ENCODE peak calls at places on chromosomes 6 and 20, in four cellular contexts. R is K562, G is SK-N-SH, O is GM12878. S is an unnamed sample.

GRCh38 chr6:87350516-87350915 is 5.9 kb downstream of the C6orf163 start:
- DNase-seq in R (no peak), G (no peak), O (no peak), S (no peak)

GRCh38 chr6:29524444-29524843 is 35.1 kb downstream of the UBD start:
- DNase-seq in R (no peak), G (no peak), O (no peak), S (no peak)

GRCh38 chr6:152071318-152071717 is 263.8 kb downstream of the ESR1 start:
- DNase-seq in R (no peak), G (no peak), O (no peak), S (no peak)

GRCh38 chr6:7183707-7184106 is 75.9 kb downstream of the RREB1 start:
- DNase-seq in R (no peak), G (no peak), O (no peak), S (no peak)

GRCh38 chr20:40932436-40932835 is 96.2 kb upstream of the TOP1 start:
- DNase-seq in R (no peak), G (no peak), O (no peak), S (no peak)

GRCh38 chr20:33653218-33653899 is 8.8 kb upstream of the C20orf144 start:
- DNase-seq in R (peak; percentile 72), G (peak; percentile 88), O (no peak), S (peak; percentile 75)

GRCh38 chr6:17910178-17910577 is 77.3 kb downstream of the KIF13A start:
- DNase-seq in R (no peak), G (no peak), O (no peak), S (no peak)

GRCh38 chr6:35049885-35050284 is 91.3 kb downstream of the TCP11 start:
- DNase-seq in R (peak; percentile 31), G (peak; percentile 66), O (no peak), S (no peak)

GRCh38 chr6:105804436-105804835 is 281.7 kb upstream of the PRDM1 start:
- DNase-seq in R (no peak), G (no peak), O (no peak), S (no peak)

GRCh38 chr20:1945134-1945618 is 48.7 kb downstream of the PDYN start:
- DNase-seq in R (no peak), G (no peak), O (no peak), S (no peak)

GRCh38 chr6:145699462-145699861 is 35.9 kb downstream of the EPM2A start:
- DNase-seq in R (no peak), G (no peak), O (no peak), S (no peak)

DNA sequence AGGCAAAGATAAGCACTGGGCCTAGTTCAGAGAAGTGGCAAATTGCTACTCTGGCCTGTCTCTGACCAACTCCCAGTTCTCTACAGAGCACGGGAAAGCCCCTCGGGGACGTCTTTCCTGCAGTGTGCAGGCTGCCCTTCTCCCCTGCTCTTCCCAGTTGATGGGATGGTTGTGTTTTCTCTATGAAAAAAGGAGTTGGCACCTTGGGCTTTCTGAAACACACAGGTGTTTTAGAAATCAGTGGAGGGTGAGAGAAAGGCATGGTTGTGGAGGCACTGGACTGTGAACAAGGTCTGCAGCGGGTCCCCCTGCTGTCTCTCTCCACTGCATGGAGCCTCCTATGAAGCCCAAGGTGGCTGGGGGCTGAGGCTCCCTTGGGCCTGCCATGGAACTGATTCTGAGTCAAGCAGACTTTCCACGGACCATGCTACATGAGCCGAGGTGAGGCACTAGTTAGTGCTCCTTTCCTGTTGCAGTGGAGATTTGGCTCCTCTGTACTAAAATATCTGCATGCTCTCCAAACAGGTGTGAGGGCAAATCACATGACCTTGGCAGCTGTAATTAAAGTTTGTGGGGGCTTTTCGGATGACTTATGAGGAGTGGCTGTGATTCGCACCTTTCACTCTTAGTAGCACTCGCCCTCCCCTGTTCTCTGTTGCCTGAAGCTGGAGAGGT is 16.3 kb downstream of the GTSF1L start:
- DNase-seq in R (no peak), G (no peak), O (peak; percentile 59), S (no peak)
- TF ChIP-seq MXI1 in R (no peak), G (no peak), O (no peak), S (no peak)

DNA sequence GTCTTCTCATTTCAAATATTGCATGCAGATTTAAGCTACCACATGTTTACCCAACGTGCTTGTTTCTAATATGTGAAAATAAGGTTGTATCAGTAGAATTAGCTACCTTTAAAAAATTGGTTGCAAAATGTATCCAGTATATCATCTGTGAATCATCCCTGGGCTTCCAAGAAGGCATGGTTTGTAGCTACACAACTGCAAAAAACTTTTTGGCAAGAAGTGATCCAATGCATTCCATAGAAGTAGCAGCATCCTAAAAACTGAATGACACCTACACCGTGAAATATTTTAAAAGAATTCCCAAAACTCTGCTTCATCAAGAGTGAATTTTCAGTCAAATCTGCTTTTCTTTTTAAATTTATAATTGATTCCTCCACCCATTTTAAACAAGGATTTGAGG is 89.1 kb downstream of the AIG1 start:
- DNase-seq in R (no peak), G (no peak), O (no peak), S (no peak)
- TF ChIP-seq MAX in R (no peak), G (no peak), O (no peak), S (no peak)

DNA sequence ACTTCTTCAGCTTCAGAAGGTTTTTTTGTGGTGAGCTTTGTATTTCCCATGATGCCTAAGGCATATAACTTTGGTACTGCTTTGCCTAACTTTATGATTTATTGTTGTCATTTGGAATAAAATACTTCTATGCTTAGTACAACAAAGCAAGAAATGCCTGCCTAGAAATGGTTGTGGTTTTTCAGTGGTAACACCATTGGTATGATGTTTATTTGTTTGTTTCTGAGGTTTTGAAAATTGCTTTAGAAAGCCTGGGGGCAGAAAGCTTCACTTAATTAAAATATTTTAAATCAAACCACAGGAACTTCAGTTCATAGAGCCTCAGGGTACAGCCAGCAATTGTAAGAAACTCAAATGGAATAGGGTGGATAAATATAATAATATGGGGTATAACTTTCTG is 351.2 kb upstream of the MAP3K7 start:
- DNase-seq in R (no peak), G (no peak), O (no peak), S (no peak)
- TF ChIP-seq MXI1 in R (no peak), G (no peak), O (no peak), S (no peak)

DNA sequence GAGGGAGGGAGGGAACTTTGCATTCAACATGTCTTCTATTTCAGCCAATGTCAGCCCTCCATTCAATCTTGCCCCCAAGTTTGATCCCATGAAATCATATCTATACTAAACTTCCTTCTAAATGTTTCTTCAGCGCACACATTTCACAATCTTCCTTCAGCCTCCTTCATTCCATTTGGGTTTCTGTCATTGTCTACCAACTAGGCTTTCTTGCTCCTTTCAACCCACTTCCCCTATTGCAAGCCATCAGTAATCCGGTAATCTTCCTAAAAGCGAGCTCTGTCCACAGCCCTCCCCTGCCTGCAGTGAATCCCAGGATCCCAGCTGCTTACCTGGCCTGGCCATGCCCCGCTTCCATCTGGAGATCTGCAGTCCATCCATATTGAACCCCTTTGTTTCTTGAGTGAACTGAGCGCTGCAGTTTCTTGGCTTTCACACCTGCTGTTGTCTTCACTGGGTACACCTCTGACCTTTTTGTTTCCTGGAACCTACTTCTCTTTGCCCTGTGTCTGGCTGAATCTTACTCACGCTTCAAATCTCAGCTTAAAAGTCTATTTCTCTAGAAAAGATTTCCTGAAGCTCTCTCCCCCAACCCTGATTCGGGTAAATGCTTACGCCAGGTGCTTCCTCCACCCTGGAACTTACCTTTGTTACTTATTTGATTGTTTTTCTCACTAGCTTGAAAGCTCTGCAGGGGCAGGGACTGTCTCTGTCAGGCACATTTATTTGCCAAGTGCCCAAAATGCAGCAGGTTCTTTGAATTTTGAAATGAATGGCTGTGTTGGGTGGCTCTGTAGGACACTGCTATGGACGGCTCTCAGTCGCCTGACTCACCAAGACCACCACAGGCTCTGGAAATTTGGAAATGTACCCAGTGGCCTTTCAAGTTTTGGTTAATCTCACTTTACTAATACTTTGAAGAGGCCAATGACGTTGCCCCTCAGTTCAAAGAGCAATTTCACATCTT is 50.3 kb downstream of the ADTRP start:
- DNase-seq in R (no peak), G (no peak), O (no peak), S (no peak)
- TF ChIP-seq MAX in R (no peak), G (no peak), O (no peak), S (no peak)

GRCh38 chr20:48600470-48600945 is 227.3 kb downstream of the PREX1 start:
- DNase-seq in R (no peak), G (no peak), O (no peak), S (no peak)
- TF ChIP-seq MXI1 in R (no peak), G (no peak), O (no peak), S (no peak)

GRCh38 chr20:15022921-15023320 is 685.5 kb upstream of the FLRT3 start:
- DNase-seq in R (no peak), G (no peak), O (no peak), S (no peak)
- TF ChIP-seq MAX in R (no peak), G (no peak), O (no peak), S (no peak)

GRCh38 chr6:124490123-124490522 is 472.1 kb upstream of the RNF217 start:
- DNase-seq in R (no peak), G (no peak), O (no peak), S (no peak)

GRCh38 chr6:124482071-124482491 is 480.2 kb upstream of the RNF217 start:
- DNase-seq in R (no peak), G (no peak), O (no peak), S (no peak)

DNA sequence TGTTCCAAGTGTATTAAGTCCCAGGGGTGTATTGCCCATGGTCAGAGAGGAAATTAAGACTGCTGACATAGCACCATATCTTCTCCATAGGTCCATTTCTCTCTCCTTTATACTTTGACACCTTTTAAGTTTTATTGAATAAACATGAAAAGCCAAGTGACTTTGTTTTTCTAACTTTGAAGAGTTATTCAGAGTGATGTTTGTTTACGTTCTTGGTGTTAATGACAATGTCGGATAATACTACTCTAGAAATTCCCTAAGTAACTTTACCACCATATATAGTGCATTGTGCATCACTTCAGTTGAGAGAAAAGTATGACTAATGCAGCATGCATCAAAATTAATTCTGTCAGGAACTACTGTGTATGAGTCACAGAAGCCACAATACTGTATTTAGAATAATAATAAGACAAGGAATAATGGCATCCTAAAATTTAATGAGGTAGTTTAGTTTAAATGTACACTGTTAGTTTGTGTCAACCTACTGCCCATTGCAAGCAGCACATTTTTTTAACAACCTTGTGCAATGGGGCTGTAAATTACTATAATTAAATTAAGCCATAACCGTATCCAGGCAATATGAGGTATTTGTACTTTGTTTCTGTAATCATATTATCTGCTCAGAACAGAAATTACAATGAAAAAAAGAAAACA is 474.3 kb upstream of the RNF217 start:
- DNase-seq in R (no peak), G (no peak), O (no peak), S (no peak)
- TF ChIP-seq MXI1 in R (no peak), G (no peak), O (no peak), S (no peak)

DNA sequence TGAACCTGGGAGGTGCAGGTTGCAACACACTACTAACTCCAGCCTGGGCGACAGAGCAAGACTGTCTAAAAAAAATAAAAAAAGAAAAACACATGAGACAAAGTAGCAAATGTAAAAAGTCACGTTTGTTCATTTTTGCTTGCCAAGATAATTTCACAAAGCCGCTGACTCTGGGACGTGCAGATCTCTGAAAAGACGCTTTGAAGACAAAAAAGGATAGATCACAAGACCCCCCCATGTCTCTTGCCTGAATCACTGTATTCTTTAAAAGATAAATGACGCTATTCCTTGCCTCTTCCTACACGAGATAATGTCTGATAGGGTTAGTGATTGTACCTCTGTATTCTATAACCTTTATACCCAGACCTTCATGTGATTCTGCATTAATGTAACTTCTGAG is 23.3 kb upstream of the STXBP5 start:
- DNase-seq in R (no peak), G (no peak), O (no peak), S (no peak)
- TF ChIP-seq MAX in R (no peak), G (no peak), O (no peak), S (no peak)

S was measured in HepG2.